ENCODE peak calls at places on chromosomes 3 and 15, in seven cellular contexts. C is uterus, K is IMR-90, T is psoas muscle, J is left ventricle myocardium inferior, P is breast epithelium, Y is endodermal cell. L is an unnamed sample. For H3K9me3, the result is how much of the 10 kb centered on the place peaks cover.

GRCh38 chr3:149487598-149488197 is 13.2 kb downstream of the TM4SF4 start:
- DNase-seq in C (no peak), Y (peak), K (no peak), P (no peak), J (no peak), T (no peak), L (no peak)

GRCh38 chr3:159964166-159964973 is 24.3 kb upstream of the IL12A start:
- DNase-seq in T (no peak), Y (no peak), K (peak), P (no peak), J (no peak), C (no peak), L (no peak)

GRCh38 chr15:90414408-90415028 is 26.5 kb downstream of the IQGAP1 start:
- DNase-seq in P (no peak), Y (no peak), T (no peak), C (no peak), K (peak), J (no peak), L (no peak)

GRCh38 chr3:151201046-151201730 is 1.8 kb downstream of the GPR171 start:
- DNase-seq in C (no peak), T (no peak), J (no peak), Y (no peak), P (no peak), K (no peak), L (no peak)

GRCh38 chr3:123880998-123881561 is 3.1 kb downstream of the MYLK start:
- DNase-seq in K (peak), C (no peak), T (no peak), P (no peak), Y (peak), J (no peak), L (no peak)

GRCh38 chr3:126396536-126396935 is 1.8 kb downstream of the CFAP100 start:
- DNase-seq in K (no peak), C (no peak), Y (no peak), T (peak), P (no peak), J (no peak), L (no peak)

GRCh38 chr15:89591834-89592233 is 16.6 kb downstream of the TICRR start:
- DNase-seq in J (no peak), P (no peak), Y (no peak), C (no peak), K (no peak), T (no peak), L (no peak)

GRCh38 chr3:126629999-126630398 is 24.9 kb downstream of the TXNRD3 start:
- DNase-seq in Y (no peak), K (no peak), C (no peak), J (no peak), T (no peak), P (no peak), L (no peak)

GRCh38 chr15:41727143-41727542 is 47.1 kb upstream of the MAPKBP1 start:
- DNase-seq in K (peak), J (no peak), Y (no peak), C (no peak), P (no peak), T (no peak), L (no peak)

GRCh38 chr3:187919990-187920389 is 174.7 kb upstream of the BCL6 start:
- DNase-seq in K (peak), Y (no peak), T (no peak), J (no peak), P (no peak), C (no peak), L (no peak)

GRCh38 chr15:98949624-98950023 is 58.0 kb downstream of the PGPEP1L start:
- DNase-seq in C (no peak), Y (no peak), K (no peak), P (no peak), J (no peak), T (no peak), L (no peak)

GRCh38 chr15:101152914-101153313 is 98.9 kb downstream of the CHSY1 start:
- DNase-seq in C (no peak), P (no peak), J (no peak), K (no peak), Y (peak), T (no peak), L (no peak)

GRCh38 chr15:35741395-35741794 is 195.4 kb upstream of the DPH6 start:
- DNase-seq in K (no peak), T (no peak), Y (no peak), P (no peak), C (no peak), J (no peak), L (no peak)

GRCh38 chr15:73832657-73833056 is 40.7 kb upstream of the TBC1D21 start:
- DNase-seq in Y (peak), T (no peak), P (no peak), J (no peak), C (no peak), K (no peak), L (no peak)

GRCh38 chr3:53645754-53646153 is 151.3 kb downstream of the CACNA1D start:
- DNase-seq in K (no peak), P (no peak), Y (no peak), T (peak), J (no peak), C (no peak), L (no peak)

GRCh38 chr15:95464091-95464888 is 866.2 kb upstream of the NR2F2 start:
- DNase-seq in C (peak), Y (no peak), K (peak), T (no peak), P (no peak), J (no peak), L (no peak)
- H3K9me3 ChIP-seq in C (under half), Y (under half), K (under half), T (under half), P (under half), J (under half), L (under half)

GRCh38 chr15:58224068-58224467 is 85.9 kb downstream of the AQP9 start:
- DNase-seq in C (no peak), K (no peak), P (peak), T (peak), Y (no peak), J (peak), L (peak)
- H3K9me3 ChIP-seq in C (under half), K (under half), P (under half), T (under half), Y (under half), J (under half), L (under half)

DNA sequence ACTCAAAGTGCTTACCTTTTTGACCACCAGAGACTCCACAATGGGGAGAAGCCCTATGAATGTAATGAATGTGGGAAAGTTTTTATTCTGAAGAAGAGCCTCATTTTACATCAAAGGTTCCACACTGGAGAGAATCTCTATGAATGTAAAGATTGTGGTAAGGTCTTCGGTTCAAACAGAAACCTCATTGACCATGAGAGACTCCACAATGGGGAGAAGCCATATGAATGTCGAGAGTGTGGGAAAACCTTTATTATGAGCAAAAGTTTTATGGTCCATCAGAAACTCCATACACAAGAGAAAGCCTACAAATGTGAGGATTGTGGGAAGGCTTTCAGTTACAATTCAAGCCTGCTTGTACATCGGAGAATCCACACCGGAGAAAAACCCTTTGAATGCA is 5.5 kb upstream of the ZNF35 start:
- DNase-seq in C (no peak), T (no peak), J (no peak), P (no peak), Y (no peak), K (no peak), L (no peak)
- H3K9me3 ChIP-seq in C (under half), T (half or more), J (half or more), P (half or more), Y (half or more), K (under half), L (under half)

GRCh38 chr3:1326546-1326945 is 233.7 kb downstream of the CNTN6 start:
- DNase-seq in P (no peak), C (no peak), J (no peak), K (no peak), T (no peak), Y (no peak), L (no peak)

DNA sequence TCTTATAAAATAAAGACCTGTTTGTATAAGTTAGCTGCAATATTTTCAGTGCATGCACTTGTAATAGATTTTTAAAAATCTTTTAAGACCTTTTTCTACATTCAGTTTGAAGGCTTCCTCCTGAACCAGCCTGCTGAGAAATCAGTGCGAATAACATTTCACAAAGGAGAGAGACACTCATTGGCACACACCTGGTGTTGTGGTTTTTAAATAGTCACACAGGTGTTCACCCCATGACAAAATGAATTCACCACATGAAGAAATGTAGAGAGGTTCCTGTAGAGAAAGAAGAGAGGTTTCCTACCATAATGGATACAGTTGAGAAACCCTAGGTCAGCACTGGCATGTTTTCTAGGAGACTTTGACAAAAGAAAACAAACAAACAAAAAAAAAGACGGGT is 237.3 kb downstream of the CNTN6 start:
- DNase-seq in J (no peak), T (no peak), C (no peak), P (no peak), Y (no peak), K (no peak), L (no peak)
- H3K9me3 ChIP-seq in J (under half), T (under half), C (under half), P (under half), Y (under half), K (under half), L (under half)

L was measured in heart right ventricle.